ENCODE peak calls at places on chromosomes 2 and 18, in nine cellular contexts. N is PC-9, A is osteoblast, U is IMR-90, I is OCI-LY7, C is DND-41, D is MM.1S, X is neural progenitor cell, M is GM23248. W is an unnamed sample.

GRCh38 chr2:70638561-70638960 is 84.9 kb upstream of the TGFA start:
- DNase-seq in A (no peak), M (no peak), N (no peak), I (no peak), X (no peak), U (no peak), C (no peak), D (no peak), W (no peak)

GRCh38 chr2:174621323-174621722 is 23.7 kb upstream of the WIPF1 start:
- DNase-seq in A (no peak), D (no peak), M (no peak), U (no peak), N (no peak), I (no peak), C (no peak), X (no peak), W (no peak)

GRCh38 chr18:59712311-59712710 is 15.1 kb upstream of the CCBE1 start:
- DNase-seq in A (no peak), C (no peak), M (no peak), D (no peak), U (no peak), N (no peak), I (no peak), X (no peak), W (no peak)

GRCh38 chr2:157441072-157441454 is 2.8 kb downstream of the CYTIP start:
- DNase-seq in I (peak), C (no peak), M (no peak), A (no peak), N (no peak), U (no peak), D (peak), X (no peak), W (no peak)

GRCh38 chr2:47357475-47357874 is 45.5 kb upstream of the MSH2 start:
- DNase-seq in I (no peak), U (peak), D (no peak), A (peak), C (no peak), N (no peak), X (no peak), M (peak), W (peak)

GRCh38 chr2:69645926-69646325 is 2.4 kb upstream of the AAK1 start:
- DNase-seq in C (peak), A (no peak), X (no peak), D (no peak), I (no peak), M (no peak), N (no peak), U (no peak), W (no peak)

GRCh38 chr2:134261398-134262131 is 7.7 kb downstream of the MGAT5 start:
- DNase-seq in I (peak), U (no peak), C (no peak), A (no peak), X (peak), D (no peak), M (peak), N (no peak), W (no peak)

GRCh38 chr18:70284976-70285610 is 3.8 kb upstream of the SOCS6 start:
- DNase-seq in C (no peak), I (no peak), A (no peak), N (no peak), D (no peak), X (no peak), M (no peak), U (no peak), W (no peak)

GRCh38 chr2:196230051-196230450 is 58.7 kb upstream of the STK17B start:
- DNase-seq in C (no peak), X (no peak), A (no peak), N (no peak), U (no peak), D (no peak), M (no peak), I (no peak), W (no peak)

GRCh38 chr18:44733754-44734465 is 53.2 kb downstream of the SETBP1 start:
- DNase-seq in X (no peak), D (no peak), M (peak), U (peak), N (no peak), A (no peak), I (no peak), C (no peak), W (no peak)

GRCh38 chr2:199771948-199772692 is 78.9 kb downstream of the FTCDNL1 start:
- DNase-seq in A (no peak), U (no peak), N (no peak), I (no peak), X (no peak), M (no peak), C (no peak), D (no peak), W (no peak)

GRCh38 chr18:6997802-6998201 is 119.8 kb downstream of the LAMA1 start:
- DNase-seq in D (no peak), X (no peak), I (no peak), C (no peak), A (no peak), M (peak), U (no peak), N (no peak), W (no peak)

GRCh38 chr2:127525692-127526141 is 572 bp downstream of the IWS1 start:
- DNase-seq in A (no peak), I (peak), M (peak), U (peak), C (peak), X (peak), D (peak), N (no peak), W (peak)

GRCh38 chr18:54250846-54251251 is 18.5 kb upstream of the POLI start:
- DNase-seq in N (no peak), A (no peak), X (no peak), M (no peak), I (peak), D (peak), C (no peak), U (no peak), W (no peak)

GRCh38 chr2:206693399-206694137 is 24.6 kb downstream of the DYTN start:
- DNase-seq in I (peak), X (peak), N (peak), M (peak), C (peak), A (peak), D (peak), U (peak), W (peak)

GRCh38 chr2:56191617-56192016 is 7.8 kb downstream of the CCDC85A start:
- DNase-seq in C (no peak), U (peak), D (peak), N (peak), I (peak), M (peak), A (peak), X (peak), W (peak)

GRCh38 chr18:75240433-75240832 is 29.8 kb downstream of the TSHZ1 start:
- DNase-seq in M (no peak), A (no peak), I (no peak), C (peak), N (no peak), U (no peak), X (no peak), D (no peak), W (no peak)

GRCh38 chr18:33440011-33440383 is 524 bp downstream of the CCDC178 start:
- DNase-seq in A (peak), M (peak), I (peak), N (no peak), C (no peak), D (no peak), X (peak), U (peak), W (peak)

GRCh38 chr2:2183135-2183534 is 147.9 kb downstream of the MYT1L start:
- DNase-seq in N (no peak), D (no peak), X (no peak), I (no peak), C (no peak), U (no peak), A (no peak), M (no peak), W (no peak)

GRCh38 chr2:238724728-238725127 is 123.2 kb upstream of the TWIST2 start:
- DNase-seq in U (no peak), X (no peak), A (no peak), I (no peak), N (no peak), M (no peak), C (no peak), D (no peak), W (no peak)

GRCh38 chr2:168174761-168175160 is 72.6 kb downstream of the STK39 start:
- DNase-seq in X (no peak), N (no peak), A (no peak), U (no peak), C (no peak), M (no peak), D (peak), I (peak), W (no peak)

GRCh38 chr18:79912409-79912991 is 39.0 kb downstream of the SLC66A2 start:
- DNase-seq in D (no peak), M (peak), U (no peak), I (no peak), X (no peak), C (no peak), A (peak), N (no peak), W (peak)

GRCh38 chr18:13026583-13027270 is 35.6 kb downstream of the CEP192 start:
- DNase-seq in X (no peak), I (no peak), M (peak), N (no peak), D (no peak), C (no peak), U (peak), A (peak), W (no peak)

GRCh38 chr2:45354776-45355175 is 256.3 kb downstream of the SRBD1 start:
- DNase-seq in M (no peak), I (no peak), C (no peak), U (no peak), D (no peak), A (no peak), N (no peak), X (no peak), W (no peak)

GRCh38 chr18:44464401-44465185 is 216.1 kb upstream of the SETBP1 start:
- DNase-seq in C (no peak), D (no peak), X (no peak), A (no peak), I (no peak), N (no peak), M (peak), U (no peak), W (no peak)

GRCh38 chr2:29770846-29771245 is 150.5 kb downstream of the ALK start:
- DNase-seq in A (no peak), X (no peak), I (no peak), C (no peak), U (no peak), N (no peak), D (no peak), M (no peak), W (no peak)

GRCh38 chr2:107002735-107003134 is 116.8 kb upstream of the ST6GAL2 start:
- DNase-seq in A (no peak), D (no peak), I (no peak), C (no peak), N (no peak), M (no peak), U (no peak), X (no peak), W (no peak)

GRCh38 chr18:45168883-45169585 is 446.2 kb upstream of the SLC14A2 start:
- DNase-seq in M (peak), N (no peak), I (no peak), D (no peak), A (no peak), U (peak), C (no peak), X (no peak), W (no peak)

GRCh38 chr18:76382265-76382664 is 112.8 kb downstream of the ZNF516 start:
- DNase-seq in U (peak), D (no peak), X (no peak), C (no peak), N (no peak), I (no peak), M (no peak), A (no peak), W (no peak)

GRCh38 chr2:7672685-7673071 is 755.5 kb downstream of the RNF144A start:
- DNase-seq in M (no peak), U (no peak), I (no peak), C (no peak), N (no peak), D (no peak), X (no peak), A (no peak), W (peak)

GRCh38 chr18:36514778-36515177 is 217.3 kb downstream of the FHOD3 start:
- DNase-seq in U (no peak), D (no peak), M (no peak), I (no peak), N (no peak), X (peak), A (no peak), C (no peak), W (no peak)

GRCh38 chr18:46950064-46950656 is 32.8 kb downstream of the KATNAL2 start:
- DNase-seq in N (no peak), C (no peak), D (peak), U (no peak), A (peak), X (peak), I (peak), M (peak), W (peak)

GRCh38 chr18:78482378-78482777 is 497.2 kb upstream of the SALL3 start:
- DNase-seq in X (no peak), A (no peak), C (no peak), I (no peak), M (no peak), D (no peak), U (no peak), N (no peak), W (peak)

GRCh38 chr2:9993490-9994165 is 42.1 kb downstream of the GRHL1 start:
- DNase-seq in C (no peak), X (no peak), N (no peak), U (no peak), I (no peak), D (no peak), M (peak), A (no peak), W (no peak)

GRCh38 chr2:109558076-109558882 is 55.5 kb downstream of the SEPTIN10 start:
- DNase-seq in A (no peak), D (no peak), U (peak), N (peak), X (no peak), M (peak), I (no peak), C (no peak), W (peak)

DNA sequence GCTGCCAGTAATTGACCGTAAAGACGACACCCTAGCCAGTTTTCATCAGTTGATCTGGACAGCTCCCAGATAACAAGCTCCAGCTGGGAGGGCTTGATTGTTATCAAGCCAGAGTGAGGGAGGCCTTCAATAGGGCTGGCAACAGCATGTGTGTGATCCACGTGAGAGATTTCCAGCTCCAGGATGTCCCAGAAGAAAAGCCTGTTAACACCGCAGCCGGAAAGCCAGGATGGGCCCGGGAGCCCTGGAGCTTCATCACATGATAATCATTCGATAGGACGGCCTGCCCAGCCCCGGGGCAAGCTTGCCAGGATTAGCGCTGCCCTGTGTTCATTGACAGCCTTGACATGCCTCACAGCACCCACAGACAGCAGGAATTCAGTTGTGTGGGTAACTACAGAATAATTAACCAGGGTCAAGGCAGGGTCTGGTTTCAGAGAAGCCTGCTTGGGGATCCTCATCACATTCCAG is 182.5 kb downstream of the C1D start:
- DNase-seq in X (peak), M (no peak), D (no peak), U (peak), C (no peak), A (no peak), I (no peak), N (no peak), W (no peak)
- H2AFZ ChIP-seq in X (no peak), M (peak), D (no peak), U (no peak), C (no peak), A (no peak), I (no peak), N (no peak), W (no peak)

GRCh38 chr2:23685201-23685600 is 241.7 kb downstream of the ATAD2B start:
- DNase-seq in X (peak), I (no peak), N (no peak), M (no peak), U (no peak), C (no peak), D (no peak), A (no peak), W (no peak)
- H2AFZ ChIP-seq in X (no peak), I (no peak), N (no peak), M (no peak), U (no peak), C (no peak), D (no peak), A (no peak), W (no peak)

GRCh38 chr2:230990899-230991150 is 5.1 kb upstream of the SPATA3 start:
- DNase-seq in X (no peak), A (no peak), U (no peak), C (no peak), I (no peak), D (no peak), N (no peak), M (no peak), W (no peak)

GRCh38 chr2:230989731-230990130 is 6.2 kb upstream of the SPATA3 start:
- DNase-seq in A (no peak), C (no peak), D (no peak), I (no peak), X (no peak), U (no peak), M (no peak), N (no peak), W (no peak)

GRCh38 chr2:230987137-230988020 is 8.5 kb upstream of the SPATA3 start:
- DNase-seq in D (peak), U (peak), I (peak), N (peak), X (peak), M (peak), C (peak), A (peak), W (peak)

GRCh38 chr2:230991598-230991997 is 4.3 kb upstream of the SPATA3 start:
- DNase-seq in I (no peak), M (no peak), D (no peak), X (no peak), C (no peak), N (no peak), U (no peak), A (no peak), W (no peak)

DNA sequence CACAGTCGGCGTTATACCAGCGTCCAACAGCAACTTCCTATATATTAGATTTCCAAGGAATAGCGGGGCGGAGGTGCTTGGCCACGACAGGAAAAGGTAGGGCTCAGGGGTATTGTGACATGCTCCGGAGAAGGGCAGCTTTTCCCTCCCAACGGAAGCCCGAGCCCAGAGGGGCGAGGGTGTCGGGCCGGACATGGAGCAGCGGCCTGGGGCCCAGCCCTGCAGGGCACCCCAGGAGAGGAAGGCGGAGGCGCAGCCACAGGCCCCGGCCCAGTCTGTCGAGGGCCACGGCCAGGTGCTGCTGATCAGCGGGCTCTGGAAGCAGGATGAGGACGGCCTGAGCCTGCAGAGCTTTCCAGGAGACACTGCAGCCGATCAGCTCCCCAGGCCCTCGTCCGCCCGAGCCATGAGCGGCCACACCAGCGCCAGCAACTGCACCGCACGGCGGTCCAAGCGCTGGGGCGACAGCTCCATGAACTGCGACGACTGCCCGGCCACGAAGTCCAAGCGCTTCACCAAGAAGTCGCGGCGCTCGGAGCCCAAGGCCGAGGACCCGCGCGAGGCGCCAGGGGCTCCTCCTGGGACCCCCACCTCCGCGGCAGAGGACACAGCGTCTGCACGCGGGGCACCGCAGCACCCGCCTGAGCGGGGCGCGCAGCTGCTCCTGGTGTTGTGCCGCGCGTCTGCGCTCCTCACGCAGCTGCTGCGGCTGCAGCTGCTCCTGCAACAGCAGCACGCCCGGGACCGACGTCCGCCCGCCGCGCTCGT is 5.6 kb upstream of the SPATA3 start:
- DNase-seq in C (no peak), D (no peak), I (no peak), X (no peak), U (no peak), A (no peak), N (no peak), M (no peak), W (no peak)
- H2AFZ ChIP-seq in C (no peak), D (no peak), I (no peak), X (no peak), U (no peak), A (no peak), N (no peak), M (no peak), W (no peak)

DNA sequence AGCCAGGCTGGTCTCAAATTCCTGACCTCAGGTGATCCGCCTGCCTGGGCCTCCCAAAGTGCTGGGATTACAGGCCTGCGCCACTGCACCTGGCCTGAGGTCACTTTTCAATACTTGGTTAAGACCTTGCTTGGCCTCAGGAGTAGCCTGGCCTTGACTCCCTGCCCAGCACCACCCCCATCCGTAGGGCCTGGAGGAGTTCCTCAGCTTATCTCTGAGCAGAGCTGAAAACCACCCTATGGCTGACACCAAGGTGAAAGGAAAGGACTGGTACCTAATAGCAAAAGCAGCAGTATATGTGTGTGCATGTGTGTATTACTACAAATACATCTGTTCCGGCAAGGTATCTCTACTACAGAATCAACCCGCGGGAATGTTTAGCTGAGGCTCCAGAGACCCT is 56.0 kb downstream of the STEAP3 start:
- DNase-seq in N (no peak), C (no peak), X (no peak), U (no peak), I (no peak), A (no peak), D (no peak), M (no peak), W (no peak)
- H2AFZ ChIP-seq in N (no peak), C (no peak), X (no peak), U (no peak), I (no peak), A (no peak), D (no peak), M (no peak), W (no peak)